ENCODE peak calls at places on chromosomes 5 and 9, in seven cellular contexts. X is NCI-H2029; J is posterior cingulate gyrus; E is GM23248; S is T follicular helper cell; Z is CD8-positive, alpha-beta memory T cell; T is K562. Q is an unnamed sample.

GRCh38 chr5:76460104-76460503 is 57.0 kb downstream of the IQGAP2 start:
- DNase-seq in X (no peak), T (no peak), Z (no peak), J (no peak), S (no peak), E (no peak), Q (no peak)

GRCh38 chr9:137611623-137612609 is 6.4 kb downstream of the ARRDC1 start:
- DNase-seq in J (no peak), Z (no peak), X (peak; percentile 73), E (peak; percentile 93), T (peak; percentile 48), S (no peak), Q (peak; percentile 74)

GRCh38 chr5:181281077-181281983 is 20.4 kb upstream of the TRIM52 start:
- DNase-seq in S (no peak), E (no peak), J (no peak), Z (no peak), T (peak; percentile 83), X (no peak), Q (no peak)

GRCh38 chr9:131815971-131816873 is 76.3 kb upstream of the RAPGEF1 start:
- DNase-seq in J (no peak), E (peak; percentile 22), T (no peak), X (no peak), S (no peak), Z (no peak), Q (no peak)

GRCh38 chr5:159458217-159458711 is 128.0 kb upstream of the IL12B start:
- DNase-seq in X (no peak), Z (no peak), T (no peak), S (no peak), E (no peak), J (no peak), Q (no peak)

GRCh38 chr5:30894811-30895210 is 298.7 kb upstream of the CDH6 start:
- DNase-seq in T (no peak), E (peak; percentile 30), X (no peak), J (no peak), S (no peak), Z (no peak), Q (no peak)

GRCh38 chr5:31887556-31887955 is 248.6 kb downstream of the PDZD2 start:
- DNase-seq in S (no peak), E (no peak), T (no peak), Z (no peak), J (no peak), X (no peak), Q (no peak)

GRCh38 chr5:38846379-38846967 is 661 bp downstream of the OSMR start:
- DNase-seq in Z (no peak), E (peak; percentile 44), X (no peak), T (no peak), S (no peak), J (no peak), Q (no peak)

GRCh38 chr5:134153657-134154056 is 23.1 kb downstream of the SKP1 start:
- DNase-seq in T (no peak), S (no peak), J (no peak), E (no peak), X (no peak), Z (no peak), Q (no peak)

GRCh38 chr9:18320046-18320445 is 153.9 kb upstream of the ADAMTSL1 start:
- DNase-seq in X (no peak), S (no peak), J (no peak), Z (no peak), T (no peak), E (no peak), Q (peak; percentile 25)

GRCh38 chr9:135320943-135321342 is 158.6 kb upstream of the PPP1R26 start:
- DNase-seq in T (no peak), J (no peak), X (no peak), E (no peak), S (no peak), Z (no peak), Q (no peak)

GRCh38 chr9:92807757-92808725 is 43.4 kb upstream of the BICD2 start:
- DNase-seq in J (no peak), S (no peak), Z (peak; percentile 34), X (peak; percentile 27), E (peak; percentile 16), T (no peak), Q (no peak)

GRCh38 chr9:106718996-106719395 is 144.0 kb upstream of the ZNF462 start:
- DNase-seq in S (no peak), E (peak; percentile 43), J (no peak), X (no peak), Z (no peak), T (no peak), Q (peak; percentile 73)

GRCh38 chr9:19113964-19114679 is 11.4 kb upstream of the HAUS6 start:
- DNase-seq in X (no peak), Z (no peak), E (no peak), S (no peak), J (no peak), T (no peak), Q (no peak)

Q was measured in fibroblast of pulmonary artery.